ENCODE peak calls at places on chromosome 16, in seven cellular contexts. C is BJ; S is left ventricle myocardium inferior; E is iPS-NIHi11; V is stimulated activated naive CD8-positive, alpha-beta T cell treated with anti-CD3 and anti-CD28 coated beads, Interleukin-15, amount 100 ng/mL, for 72 hours; O is AG04449; X is germinal center. Q is an unnamed sample.

GRCh38 chr16:69166221-69166833 is 20.6 kb upstream of the SNTB2 start:
- DNase-seq in E (no peak), X (no peak), V (peak), C (no peak), O (no peak), S (no peak), Q (no peak)

GRCh38 chr16:24499193-24499814 is 40.1 kb upstream of the RBBP6 start:
- DNase-seq in C (no peak), S (no peak), V (peak), E (peak), X (no peak), O (no peak), Q (no peak)

GRCh38 chr16:12119562-12119961 is 143.0 kb downstream of the SNX29 start:
- DNase-seq in E (no peak), S (peak), O (no peak), V (no peak), X (no peak), C (no peak), Q (no peak)

GRCh38 chr16:23700509-23700908 is 12.5 kb downstream of the ERN2 start:
- DNase-seq in X (no peak), S (no peak), E (peak), C (no peak), V (no peak), O (no peak), Q (no peak)

GRCh38 chr16:68999114-68999513 is 106.3 kb upstream of the HAS3 start:
- DNase-seq in E (no peak), O (no peak), S (no peak), C (no peak), V (no peak), X (no peak), Q (no peak)

GRCh38 chr16:70757183-70757582 is 43.8 kb downstream of the VAC14 start:
- DNase-seq in X (no peak), S (no peak), E (no peak), C (no peak), O (no peak), V (no peak), Q (no peak)

GRCh38 chr16:72850863-72851262 is 197.1 kb downstream of the ZFHX3 start:
- DNase-seq in X (no peak), C (no peak), V (no peak), S (no peak), E (no peak), O (peak), Q (no peak)

GRCh38 chr16:53090591-53091507 is 36.1 kb downstream of the CHD9 start:
- DNase-seq in E (no peak), X (peak), V (no peak), O (peak), S (peak), C (peak), Q (peak)

GRCh38 chr16:2946649-2947048 is 17.4 kb upstream of the KREMEN2 start:
- DNase-seq in E (no peak), V (no peak), C (no peak), O (no peak), X (no peak), S (no peak), Q (no peak)

GRCh38 chr16:56673916-56674315 is 4.3 kb downstream of the MT1H start:
- DNase-seq in E (no peak), C (no peak), O (no peak), X (no peak), S (no peak), V (peak), Q (no peak)

GRCh38 chr16:12902511-12903324 is 1.3 kb downstream of the SHISA9 start:
- DNase-seq in E (peak), V (no peak), S (no peak), C (no peak), X (no peak), O (no peak), Q (no peak)

GRCh38 chr16:24858219-24859041 is 12.7 kb downstream of the SLC5A11 start:
- DNase-seq in S (peak), E (peak), X (peak), O (no peak), C (no peak), V (peak), Q (no peak)

GRCh38 chr16:48383877-48384304 is 1.3 kb downstream of the SIAH1 start:
- DNase-seq in E (no peak), V (peak), O (no peak), C (no peak), X (peak), S (no peak), Q (peak)

GRCh38 chr16:9139965-9140364 is 48.5 kb downstream of the HAPSTR1 start:
- DNase-seq in O (no peak), S (no peak), X (no peak), E (peak), V (no peak), C (no peak), Q (no peak)

Q was measured in AG09309.